ENCODE peak calls at places on chromosome 3, in ten cellular contexts. R is BJ; C is foreskin fibroblast; O is activated CD8-positive, alpha-beta T cell treated with anti-CD3 and anti-CD28 coated beads for 36 hours; T is hepatocyte; V is breast epithelium; N is cardiac fibroblast; K is neural crest cell; G is cardiac muscle cell; W is CD4-positive, alpha-beta T cell. P is an unnamed sample.

GRCh38 chr3:109887293-109887692 is 549.9 kb upstream of the DPPA4 start:
- DNase-seq in R (no peak), C (no peak), O (no peak), T (no peak), V (no peak), N (no peak), K (no peak), G (no peak), W (no peak), P (no peak)

GRCh38 chr3:24494616-24495333 is at the start of gene THRB:
- DNase-seq in R (no peak), C (peak), O (peak), T (peak), V (peak), N (peak), K (peak), G (peak), W (no peak), P (no peak)

GRCh38 chr3:41933154-41933676 is 28.7 kb downstream of the ULK4 start:
- DNase-seq in R (peak), C (peak), O (no peak), T (no peak), V (no peak), N (peak), K (no peak), G (no peak), W (no peak), P (peak)

GRCh38 chr3:42764561-42765295 is 8.3 kb downstream of the CCDC13 start:
- DNase-seq in R (no peak), C (no peak), O (no peak), T (no peak), V (no peak), N (no peak), K (no peak), G (no peak), W (no peak), P (no peak)

GRCh38 chr3:111859061-111859973 is at the start of gene PHLDB2:
- DNase-seq in R (no peak), C (peak), O (peak), T (peak), V (peak), N (peak), K (peak), G (peak), W (peak), P (no peak)

GRCh38 chr3:175288616-175289015 is 429.5 kb downstream of the NAALADL2 start:
- DNase-seq in R (no peak), C (no peak), O (no peak), T (no peak), V (no peak), N (peak), K (no peak), G (no peak), W (no peak), P (no peak)

GRCh38 chr3:112001516-112001915 is 2.8 kb downstream of the TAGLN3 start:
- DNase-seq in R (no peak), C (no peak), O (no peak), T (no peak), V (no peak), N (no peak), K (no peak), G (no peak), W (no peak), P (no peak)

GRCh38 chr3:48569808-48570450 is 6.3 kb upstream of the UCN2 start:
- DNase-seq in R (no peak), C (no peak), O (no peak), T (no peak), V (no peak), N (no peak), K (no peak), G (no peak), W (no peak), P (no peak)

GRCh38 chr3:144185291-144185690 is 213.7 kb downstream of the DIPK2A start:
- DNase-seq in R (no peak), C (peak), O (no peak), T (no peak), V (no peak), N (peak), K (no peak), G (no peak), W (no peak), P (no peak)

GRCh38 chr3:42667096-42667522 is 13.6 kb downstream of the ZBTB47 start:
- DNase-seq in R (no peak), C (no peak), O (no peak), T (no peak), V (no peak), N (no peak), K (no peak), G (no peak), W (no peak), P (no peak)

GRCh38 chr3:184512621-184513020 is 49.0 kb upstream of the EPHB3 start:
- DNase-seq in R (no peak), C (no peak), O (no peak), T (no peak), V (no peak), N (no peak), K (no peak), G (no peak), W (no peak), P (no peak)

GRCh38 chr3:184508938-184509337 is 52.6 kb upstream of the EPHB3 start:
- DNase-seq in R (no peak), C (no peak), O (no peak), T (no peak), V (no peak), N (no peak), K (no peak), G (no peak), W (no peak), P (no peak)

GRCh38 chr3:184514151-184514490 is 47.5 kb upstream of the EPHB3 start:
- DNase-seq in R (no peak), C (no peak), O (no peak), T (no peak), V (no peak), N (no peak), K (no peak), G (no peak), W (no peak), P (no peak)

GRCh38 chr3:184511741-184512140 is 49.8 kb upstream of the EPHB3 start:
- DNase-seq in R (no peak), C (no peak), O (no peak), T (no peak), V (no peak), N (no peak), K (no peak), G (no peak), W (no peak), P (no peak)

DNA sequence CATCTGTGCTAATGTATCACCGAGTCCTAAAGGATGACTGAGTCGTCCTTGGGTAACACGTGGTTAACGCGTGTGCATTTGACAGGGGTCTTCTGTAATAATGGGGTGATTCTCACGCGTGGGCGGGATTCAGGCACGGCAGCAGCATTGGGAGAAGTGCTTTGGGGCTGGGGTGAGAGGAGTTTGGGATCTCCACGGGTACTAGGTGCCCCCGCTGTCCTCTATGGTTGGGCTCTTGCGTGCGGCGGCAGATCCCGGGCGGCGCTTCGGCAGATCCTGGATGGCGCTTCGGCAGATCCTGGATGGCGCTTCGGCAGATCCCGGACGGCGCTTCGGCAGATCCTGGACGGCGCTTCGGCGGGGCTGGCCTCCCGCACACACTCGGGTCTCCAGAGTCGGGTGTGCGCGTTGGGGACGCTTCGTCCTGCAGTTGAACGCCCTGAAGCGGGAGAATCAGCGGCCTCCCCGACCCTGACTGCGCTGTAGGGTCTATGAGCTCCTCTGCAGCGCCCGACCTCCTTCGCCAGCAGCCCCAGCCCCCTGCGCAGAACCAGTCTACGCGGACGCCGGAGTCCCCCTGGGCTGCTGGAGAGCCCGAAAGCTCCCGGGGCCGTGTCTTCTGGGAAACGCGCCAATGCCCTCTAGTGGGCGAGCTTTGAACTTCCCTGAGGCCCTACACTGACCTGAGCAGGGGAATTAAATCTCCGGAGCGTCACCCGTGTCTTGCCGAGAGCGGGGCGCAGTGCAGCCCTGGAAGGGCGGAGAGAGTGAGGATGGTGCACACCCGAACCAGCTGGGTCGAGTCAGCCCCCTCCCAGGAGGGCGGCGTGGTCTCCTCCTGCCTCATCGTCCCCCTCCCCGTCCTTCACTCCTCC is 48.1 kb upstream of the EPHB3 start:
- DNase-seq in R (no peak), C (peak), O (peak), T (peak), V (peak), N (peak), K (peak), G (peak), W (peak), P (peak)
- TF ChIP-seq CTCF in R (peak), C (peak), O (peak), T (peak), V (peak), N (peak), K (peak), G (peak), W (peak), P (peak)

GRCh38 chr3:56790016-56790950 is 11.5 kb downstream of the ARHGEF3 start:
- DNase-seq in R (no peak), C (no peak), O (peak), T (no peak), V (no peak), N (no peak), K (no peak), G (no peak), W (no peak), P (no peak)

GRCh38 chr3:56787258-56787777 is 14.4 kb downstream of the ARHGEF3 start:
- DNase-seq in R (no peak), C (no peak), O (no peak), T (no peak), V (no peak), N (no peak), K (no peak), G (no peak), W (no peak), P (no peak)

GRCh38 chr3:56788506-56788905 is 13.2 kb downstream of the ARHGEF3 start:
- DNase-seq in R (no peak), C (no peak), O (no peak), T (no peak), V (no peak), N (no peak), K (no peak), G (no peak), W (no peak), P (no peak)

GRCh38 chr3:56785499-56785898 is 16.2 kb downstream of the ARHGEF3 start:
- DNase-seq in R (no peak), C (no peak), O (no peak), T (no peak), V (no peak), N (no peak), K (no peak), G (no peak), W (no peak), P (no peak)

DNA sequence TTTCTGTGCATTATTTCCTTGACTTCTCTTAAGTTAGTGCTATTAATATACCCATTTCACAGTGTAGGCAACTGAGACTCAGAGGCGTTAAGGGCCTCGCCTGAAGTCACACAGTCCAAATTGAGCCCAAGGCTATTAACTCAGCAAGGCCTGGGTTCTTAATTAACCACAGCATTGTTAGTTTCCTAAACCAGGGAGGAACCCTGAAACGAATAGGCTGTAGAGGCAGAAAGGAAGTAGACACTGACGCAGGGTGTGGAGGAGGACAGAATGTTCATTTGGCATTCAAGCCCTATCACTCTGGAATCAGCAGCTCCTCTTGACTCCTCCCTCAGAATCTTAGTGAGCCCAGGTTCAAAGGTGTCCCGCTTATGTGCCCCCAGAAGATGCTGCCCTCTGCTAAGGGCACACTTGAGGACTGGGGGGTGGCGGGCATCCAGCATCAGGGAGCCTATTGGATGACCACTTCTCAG is 13.9 kb downstream of the ARHGEF3 start:
- DNase-seq in R (no peak), C (no peak), O (peak), T (no peak), V (no peak), N (no peak), K (no peak), G (no peak), W (no peak), P (no peak)
- TF ChIP-seq CTCF in R (no peak), C (no peak), O (no peak), T (no peak), V (no peak), N (no peak), K (no peak), G (no peak), W (no peak), P (no peak)

GRCh38 chr3:141542989-141543388 is 56.2 kb downstream of the RASA2 start:
- DNase-seq in R (no peak), C (no peak), O (no peak), T (no peak), V (no peak), N (no peak), K (no peak), G (no peak), W (no peak), P (no peak)
- TF ChIP-seq CTCF in R (no peak), C (no peak), O (peak), T (no peak), V (peak), N (no peak), K (peak), G (no peak), W (peak), P (no peak)

GRCh38 chr3:11154953-11155325 is 646 bp downstream of the HRH1 start:
- DNase-seq in R (no peak), C (no peak), O (no peak), T (peak), V (no peak), N (no peak), K (no peak), G (no peak), W (no peak), P (no peak)
- TF ChIP-seq CTCF in R (no peak), C (no peak), O (no peak), T (no peak), V (no peak), N (peak), K (no peak), G (no peak), W (no peak), P (no peak)

GRCh38 chr3:114175204-114175987 is 3.5 kb downstream of the DRD3 start:
- DNase-seq in R (no peak), C (no peak), O (no peak), T (no peak), V (no peak), N (no peak), K (no peak), G (peak), W (no peak), P (no peak)
- TF ChIP-seq CTCF in R (no peak), C (no peak), O (no peak), T (no peak), V (no peak), N (no peak), K (no peak), G (no peak), W (no peak), P (no peak)

GRCh38 chr3:146314871-146315270 is 64.0 kb upstream of the PLSCR4 start:
- DNase-seq in R (no peak), C (no peak), O (no peak), T (no peak), V (no peak), N (peak), K (no peak), G (no peak), W (no peak), P (no peak)
- TF ChIP-seq CTCF in R (no peak), C (no peak), O (no peak), T (no peak), V (no peak), N (no peak), K (no peak), G (no peak), W (no peak), P (no peak)

DNA sequence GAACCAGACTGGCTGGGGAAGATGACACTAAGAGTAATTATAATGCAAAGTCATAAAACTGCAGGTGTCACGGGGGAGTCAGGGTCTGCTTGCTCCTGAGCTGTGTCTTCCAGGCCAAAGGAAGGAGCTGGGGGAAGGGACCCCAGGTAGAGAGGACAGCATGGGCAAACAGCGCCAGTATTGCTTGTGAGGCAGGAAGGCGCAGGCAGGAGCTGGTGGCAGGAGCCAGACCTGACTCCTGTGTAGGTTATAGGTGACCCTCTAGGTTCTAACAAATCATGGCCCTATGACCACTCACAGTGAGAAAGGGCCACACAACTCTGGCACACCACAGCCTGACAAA is 1.9 kb downstream of the CISH start:
- DNase-seq in R (no peak), C (no peak), O (peak), T (no peak), V (no peak), N (no peak), K (no peak), G (no peak), W (no peak), P (no peak)
- TF ChIP-seq CTCF in R (no peak), C (no peak), O (no peak), T (no peak), V (no peak), N (no peak), K (no peak), G (no peak), W (no peak), P (no peak)

P was measured in AG09319.